ENCODE peak calls at places on chromosomes 11 and 22, in eight cellular contexts. G is AG04450, L is adrenal gland, C is ovary, Y is heart left ventricle, A is fibroblast of mammary gland, E is right lobe of liver, X is cardiac fibroblast. Z is an unnamed sample.
A peak's percentile ranks its signal among the peaks of the same experiment; 100 is the strongest.

GRCh38 chr11:67998150-67999045 is 5.5 kb downstream of the UNC93B1 start:
- DNase-seq in X (no peak), A (no peak), Y (no peak), G (no peak), E (no peak), C (no peak), L (no peak), Z (no peak)

GRCh38 chr11:27234043-27234668 is 128.9 kb downstream of the CCDC34 start:
- DNase-seq in L (peak; percentile 77), A (peak; percentile 98), G (peak; percentile 61), Y (no peak), X (peak; percentile 93), C (no peak), E (no peak), Z (peak; percentile 92)

GRCh38 chr22:27487600-27488450 is 313.7 kb downstream of the MN1 start:
- DNase-seq in G (no peak), C (no peak), Y (no peak), A (peak; percentile 47), L (no peak), X (no peak), E (peak; percentile 55), Z (no peak)

GRCh38 chr11:86625981-86626380 is 46.4 kb downstream of the ME3 start:
- DNase-seq in X (peak; percentile 56), E (no peak), G (no peak), Y (no peak), L (no peak), A (no peak), C (no peak), Z (no peak)

GRCh38 chr11:13214276-13214865 is 63.2 kb upstream of the BMAL1 start:
- DNase-seq in C (peak; percentile 31), E (no peak), A (peak; percentile 32), G (no peak), Y (no peak), X (no peak), L (no peak), Z (no peak)

GRCh38 chr11:125245299-125245698 is 80.7 kb downstream of the PKNOX2 start:
- DNase-seq in A (no peak), G (no peak), C (peak; percentile 30), E (no peak), L (no peak), X (peak; percentile 75), Y (no peak), Z (no peak)

GRCh38 chr11:83543918-83544491 is 257.8 kb upstream of the CCDC90B start:
- DNase-seq in X (no peak), G (no peak), Y (no peak), A (no peak), E (no peak), L (no peak), C (no peak), Z (no peak)

GRCh38 chr22:20011993-20012740 is 4.5 kb downstream of the ARVCF start:
- DNase-seq in C (no peak), Y (no peak), L (no peak), E (no peak), G (no peak), X (no peak), A (no peak), Z (no peak)

GRCh38 chr11:117314840-117315239 is 1.2 kb downstream of the BACE1 start:
- DNase-seq in C (peak; percentile 21), X (no peak), L (no peak), A (no peak), E (peak; percentile 28), Y (no peak), G (no peak), Z (no peak)

GRCh38 chr11:107653077-107653476 is 58.8 kb downstream of the SLN start:
- DNase-seq in X (peak; percentile 5), Y (no peak), A (no peak), L (no peak), C (no peak), G (no peak), E (no peak), Z (no peak)

GRCh38 chr11:131108780-131109179 is 192.5 kb upstream of the SNX19 start:
- DNase-seq in C (no peak), G (peak; percentile 10), E (no peak), X (no peak), A (peak; percentile 12), Y (no peak), L (no peak), Z (peak; percentile 74)

GRCh38 chr22:30288414-30289125 is 735 bp downstream of the CASTOR1 start:
- DNase-seq in L (no peak), Y (no peak), X (no peak), E (no peak), C (no peak), G (no peak), A (no peak), Z (no peak)

GRCh38 chr11:20097319-20098221 is 62.7 kb downstream of the DBX1 start:
- DNase-seq in L (no peak), C (no peak), A (peak; percentile 99), X (peak; percentile 79), E (no peak), G (no peak), Y (no peak), Z (peak; percentile 90)

GRCh38 chr11:26201411-26201810 is 130.5 kb upstream of the ANO3 start:
- DNase-seq in E (no peak), A (peak; percentile 86), X (no peak), G (peak; percentile 29), Y (no peak), L (no peak), C (no peak), Z (peak; percentile 78)

DNA sequence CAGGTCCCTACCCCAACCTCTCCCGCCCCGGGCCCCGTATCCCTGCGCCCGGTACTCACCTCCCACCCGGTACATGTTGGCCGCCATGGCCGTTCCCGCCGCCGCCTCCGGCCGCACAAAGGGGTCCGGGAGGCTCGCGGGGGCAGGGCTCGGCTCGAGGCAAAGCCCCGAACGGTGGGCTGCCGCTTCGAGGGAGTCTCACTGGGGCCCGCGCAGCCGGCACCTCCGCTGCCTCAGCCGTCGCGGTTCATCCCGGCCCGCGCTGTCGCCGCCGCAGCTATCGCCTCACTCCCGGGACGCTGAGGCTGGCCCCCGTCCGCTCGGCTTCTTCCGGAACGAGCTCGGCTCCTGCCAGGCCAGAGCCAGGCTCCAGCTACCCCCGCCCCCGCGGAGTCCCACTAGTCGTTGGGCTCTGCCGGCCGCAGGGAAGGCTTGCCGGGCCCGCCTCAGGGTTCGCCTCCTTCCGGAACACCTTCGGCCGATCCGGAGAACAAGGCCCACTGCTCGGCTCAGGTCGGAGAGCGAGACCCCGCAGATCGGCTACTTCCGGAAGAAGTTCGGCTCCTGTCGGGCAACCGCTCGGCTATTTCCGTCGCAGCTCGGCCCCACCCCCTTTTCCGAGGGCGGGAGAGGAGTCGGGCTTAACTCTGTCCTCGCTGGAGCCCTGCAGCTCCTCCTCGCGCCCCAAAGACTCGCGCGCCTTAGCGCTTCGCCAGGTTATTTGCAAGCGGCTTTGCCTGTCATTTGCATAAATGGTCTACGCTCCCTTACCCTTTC is at the start of gene MTA2:
- DNase-seq in X (peak; percentile 99), A (peak; percentile 97), L (peak; percentile 99), Y (peak; percentile 97), E (peak; percentile 96), G (peak; percentile 96), C (peak; percentile 98), Z (peak; percentile 96)
- TF ChIP-seq CTCF in X (no peak), A (no peak), L (no peak), Y (no peak), E (no peak), G (no peak), C (no peak), Z (no peak)

GRCh38 chr11:69660001-69660500 is 15.1 kb downstream of the LTO1 start:
- DNase-seq in X (no peak), C (no peak), Y (no peak), A (no peak), G (no peak), E (peak; percentile 5), L (no peak), Z (no peak)

GRCh38 chr11:69657456-69657910 is 16.5 kb downstream of the CCND1 start:
- DNase-seq in G (no peak), Y (no peak), C (no peak), E (no peak), X (no peak), A (no peak), L (no peak), Z (no peak)

GRCh38 chr11:69659591-69659990 is 15.6 kb downstream of the LTO1 start:
- DNase-seq in E (no peak), L (no peak), G (no peak), C (no peak), X (no peak), Y (no peak), A (no peak), Z (no peak)

GRCh38 chr11:69657911-69658605 is 17.1 kb downstream of the LTO1 start:
- DNase-seq in G (no peak), E (no peak), L (no peak), C (no peak), Y (no peak), X (no peak), A (no peak), Z (no peak)

DNA sequence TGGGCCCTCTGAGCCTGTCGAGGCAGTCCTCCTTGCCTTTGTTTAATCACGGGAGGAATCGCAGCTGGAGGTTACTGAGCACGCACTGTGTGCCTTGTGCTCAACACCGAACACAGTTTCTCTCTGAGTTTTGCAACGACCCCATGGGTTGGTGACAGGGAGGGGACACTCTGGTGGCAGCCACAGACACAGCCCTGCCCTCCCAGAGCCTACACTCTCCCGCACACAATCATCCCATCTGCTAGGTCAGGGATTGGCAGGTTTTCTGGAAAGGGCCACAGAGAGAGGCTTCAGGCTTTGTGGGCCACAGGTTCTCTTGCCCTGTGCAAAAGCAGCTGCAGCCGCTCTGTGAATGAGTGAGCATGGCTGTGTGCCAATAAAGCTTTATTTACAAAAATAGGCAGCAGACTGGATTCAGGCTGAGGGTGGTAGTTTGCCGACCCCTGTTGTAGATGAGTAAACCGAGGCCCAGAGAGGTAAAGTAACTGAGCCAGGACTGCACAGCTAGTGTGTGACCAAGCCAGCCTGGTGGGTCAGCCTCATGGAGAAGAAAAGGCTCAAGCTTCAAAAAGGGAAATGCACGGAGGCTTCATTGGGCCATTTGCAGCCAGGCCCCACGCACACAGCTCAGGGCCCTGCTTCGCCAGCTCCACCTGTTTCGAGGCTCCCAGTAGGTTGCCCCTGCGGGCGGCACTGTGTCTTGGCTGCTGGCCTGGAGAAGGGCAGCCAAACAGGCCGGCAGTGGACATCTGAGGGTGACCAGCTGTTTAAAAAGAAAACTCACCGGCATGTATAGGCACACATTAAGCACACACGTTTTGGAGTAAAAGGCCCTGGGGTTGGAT is 16.3 kb downstream of the LTO1 start:
- DNase-seq in A (no peak), X (no peak), E (no peak), G (no peak), L (no peak), C (no peak), Y (no peak), Z (no peak)
- H3K4me3 ChIP-seq in A (no peak overlapping the region), X (no peak overlapping the region), E (no peak overlapping the region), G (no peak overlapping the region), L (no peak overlapping the region), C (no peak overlapping the region), Y (no peak overlapping the region), Z (no peak overlapping the region)

DNA sequence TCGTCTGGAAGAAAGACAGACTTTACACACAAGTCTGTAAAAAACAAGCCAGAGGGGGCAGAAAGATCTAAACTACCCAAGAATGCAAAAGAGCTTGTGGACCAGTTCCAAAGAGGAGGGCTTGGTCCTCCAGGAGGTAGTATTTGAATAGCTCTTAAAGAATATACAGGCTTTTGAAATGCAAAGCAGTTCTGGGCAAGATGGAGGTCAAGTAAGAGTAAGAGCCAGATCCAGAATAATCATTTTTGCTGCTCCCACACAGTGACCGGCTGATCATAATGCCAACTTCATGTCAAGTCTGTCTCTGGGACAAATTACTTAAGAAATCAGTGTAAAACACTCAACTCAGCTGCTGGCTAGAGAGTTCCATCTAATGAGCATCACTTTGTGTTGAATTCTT is 250.9 kb upstream of the NARS2 start:
- DNase-seq in A (no peak), Y (no peak), L (no peak), E (no peak), X (peak; percentile 31), C (no peak), G (no peak), Z (no peak)
- TF ChIP-seq CTCF in A (no peak), Y (no peak), L (no peak), E (no peak), X (no peak), C (no peak), G (peak; percentile 6), Z (no peak)

GRCh38 chr22:50222508-50222907 is 21.7 kb downstream of the SELENOO start:
- DNase-seq in E (no peak), X (no peak), G (no peak), A (no peak), L (no peak), Y (no peak), C (no peak), Z (no peak)
- H3K4me3 ChIP-seq in E (no peak overlapping the region), X (no peak overlapping the region), G (no peak overlapping the region), A (no peak overlapping the region), L (no peak overlapping the region), Y (no peak overlapping the region), C (no peak overlapping the region), Z (no peak overlapping the region)